ENCODE peak calls at places on chromosome 14, in four cellular contexts. I, S, V and G are unnamed samples.

GRCh38 chr14:102848830-102849521 is 71.7 kb downstream of the TRAF3 start:
- DNase-seq in I (no peak), S (no peak), V (no peak), G (no peak)

GRCh38 chr14:103108749-103109207 is 14.3 kb downstream of the EXOC3L4 start:
- DNase-seq in I (no peak), S (no peak), V (peak), G (no peak)

GRCh38 chr14:105212541-105213305 is 31.6 kb upstream of the NUDT14 start:
- DNase-seq in I (no peak), S (no peak), V (no peak), G (no peak)

GRCh38 chr14:52706286-52706685 is 714 bp upstream of the PSMC6 start:
- DNase-seq in I (no peak), S (no peak), V (peak), G (no peak)

GRCh38 chr14:94390372-94391086 is 2.1 kb upstream of the SERPINA1 start:
- DNase-seq in I (no peak), S (no peak), V (no peak), G (peak)

GRCh38 chr14:106436310-106436905 is 910.0 kb downstream of the TMEM121 start:
- DNase-seq in I (no peak), S (no peak), V (peak), G (peak)

GRCh38 chr14:59346796-59347510 is 118.2 kb downstream of the GPR135 start:
- DNase-seq in I (no peak), S (no peak), V (no peak), G (no peak)

GRCh38 chr14:50941151-50941550 is 3.1 kb downstream of the PYGL start:
- DNase-seq in I (no peak), S (no peak), V (no peak), G (no peak)

GRCh38 chr14:101225729-101226152 is 322.2 kb upstream of the RTL1 start:
- DNase-seq in I (no peak), S (no peak), V (peak), G (no peak)

GRCh38 chr14:90453401-90453951 is 56.6 kb downstream of the CALM1 start:
- DNase-seq in I (no peak), S (no peak), V (no peak), G (no peak)

GRCh38 chr14:104437703-104438102 is 141.9 kb upstream of the C14orf180 start:
- DNase-seq in I (no peak), S (peak), V (no peak), G (no peak)

GRCh38 chr14:99946652-99947489 is 118.4 kb upstream of the EVL start:
- DNase-seq in I (no peak), S (no peak), V (peak), G (no peak)

GRCh38 chr14:61516125-61516740 is 179.1 kb upstream of the HIF1A start:
- DNase-seq in I (no peak), S (no peak), V (no peak), G (no peak)

GRCh38 chr14:47194051-47194450 is 481.4 kb downstream of the MDGA2 start:
- DNase-seq in I (no peak), S (no peak), V (no peak), G (no peak)

GRCh38 chr14:36662543-36663403 is 1.1 kb downstream of the PAX9 start:
- DNase-seq in I (no peak), S (no peak), V (peak), G (no peak)

GRCh38 chr14:99519931-99520421 is 38.8 kb downstream of the CCNK start:
- DNase-seq in I (no peak), S (peak), V (no peak), G (no peak)

GRCh38 chr14:87497301-87497700 is 495.7 kb downstream of the GALC start:
- DNase-seq in I (no peak), S (no peak), V (no peak), G (no peak)

GRCh38 chr14:42855159-42855558 is 1248.5 kb downstream of the LRFN5 start:
- DNase-seq in I (no peak), S (no peak), V (no peak), G (no peak)

GRCh38 chr14:81398196-81398891 is 1.8 kb downstream of the STON2 start:
- DNase-seq in I (no peak), S (no peak), V (no peak), G (no peak)

GRCh38 chr14:94322648-94323570 is at the start of gene SERPINA6:
- DNase-seq in I (no peak), S (no peak), V (no peak), G (no peak)

GRCh38 chr14:75986439-75986765 is 839 bp downstream of the IFT43 start:
- DNase-seq in I (no peak), S (no peak), V (no peak), G (no peak)

GRCh38 chr14:101087614-101088394 is 184.3 kb upstream of the RTL1 start:
- DNase-seq in I (no peak), S (peak), V (no peak), G (peak)

GRCh38 chr14:92484132-92484823 is 29.3 kb upstream of the RIN3 start:
- DNase-seq in I (no peak), S (no peak), V (no peak), G (no peak)

GRCh38 chr14:99246536-99247083 is 25.4 kb downstream of the BCL11B start:
- DNase-seq in I (no peak), S (peak), V (no peak), G (no peak)

GRCh38 chr14:100656996-100657395 is 69.7 kb upstream of the DLK1 start:
- DNase-seq in I (no peak), S (no peak), V (no peak), G (no peak)

GRCh38 chr14:30223385-30223785 is 295.7 kb upstream of the PRKD1 start:
- DNase-seq in I (no peak), S (no peak), V (no peak), G (peak)

GRCh38 chr14:74571901-74572828 is 39.9 kb downstream of the LTBP2 start:
- DNase-seq in I (no peak), S (no peak), V (no peak), G (no peak)

GRCh38 chr14:21654215-21654614 is 580 bp downstream of the OR4E2 start:
- DNase-seq in I (no peak), S (no peak), V (no peak), G (no peak)

GRCh38 chr14:104263671-104264358 is 125.4 kb downstream of the KIF26A start:
- DNase-seq in I (no peak), S (no peak), V (no peak), G (peak)

GRCh38 chr14:94164685-94165431 is 9.3 kb upstream of the PPP4R4 start:
- DNase-seq in I (no peak), S (no peak), V (no peak), G (no peak)

GRCh38 chr14:22485178-22485577 is 103.8 kb downstream of the DAD1 start:
- DNase-seq in I (no peak), S (no peak), V (no peak), G (no peak)

GRCh38 chr14:95290769-95291440 is 28.8 kb downstream of the CLMN start:
- DNase-seq in I (no peak), S (peak), V (no peak), G (no peak)

GRCh38 chr14:61188196-61188595 is 92.9 kb downstream of the TMEM30B start:
- DNase-seq in I (no peak), S (peak), V (no peak), G (peak)

GRCh38 chr14:63670692-63671091 is 29.0 kb upstream of the WDR89 start:
- DNase-seq in I (no peak), S (no peak), V (no peak), G (no peak)

GRCh38 chr14:59305836-59306555 is 117.5 kb downstream of the DAAM1 start:
- DNase-seq in I (no peak), S (no peak), V (no peak), G (no peak)

GRCh38 chr14:23102801-23103200 is 2.0 kb downstream of the CIROP start:
- DNase-seq in I (no peak), S (no peak), V (no peak), G (no peak)

GRCh38 chr14:22955702-22956575 is 951 bp downstream of the HAUS4 start:
- DNase-seq in I (no peak), S (peak), V (no peak), G (no peak)

GRCh38 chr14:32313977-32314376 is 15.1 kb upstream of the AKAP6 start:
- DNase-seq in I (no peak), S (no peak), V (no peak), G (no peak)
- TF ChIP-seq POLR2AphosphoS5 in I (no peak), S (no peak), V (no peak), G (no peak)

DNA sequence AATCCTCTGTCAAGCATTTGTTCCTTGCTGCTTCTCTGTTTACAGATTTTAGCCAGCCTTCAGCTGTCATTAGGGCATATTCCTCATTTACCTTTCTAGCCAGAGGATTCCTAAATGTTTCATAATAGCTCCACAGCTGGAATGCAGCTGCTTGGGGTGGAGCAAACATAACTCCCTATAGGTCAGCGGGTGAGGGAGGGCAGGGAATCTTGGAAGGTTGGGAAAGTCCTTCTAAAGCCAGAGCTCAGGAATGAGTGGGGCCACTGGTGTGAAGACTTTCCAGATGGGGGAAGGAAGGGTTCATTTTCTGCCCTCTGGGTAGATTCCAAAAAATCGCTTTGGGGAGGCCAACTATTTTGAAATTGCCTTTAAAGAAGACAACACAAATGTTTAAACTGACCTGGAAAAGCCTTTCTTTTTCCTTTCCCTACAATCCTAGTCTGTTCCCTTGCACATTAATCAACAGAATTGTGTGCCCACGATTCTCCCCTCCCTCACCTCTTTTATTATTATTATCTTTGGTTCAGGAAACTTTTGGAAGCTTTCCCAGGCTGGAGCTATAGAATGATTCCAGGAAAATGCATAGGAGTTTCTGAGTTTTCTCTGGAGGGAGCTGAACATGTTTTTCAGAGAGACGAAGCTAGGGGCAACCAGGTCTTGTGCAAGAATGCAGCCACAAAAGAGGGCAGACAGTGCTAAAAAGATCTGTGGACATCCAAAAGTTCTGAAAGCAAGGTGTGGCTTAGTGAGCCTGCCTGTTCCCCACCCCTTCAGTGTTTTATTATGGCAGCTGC is 16.5 kb upstream of the IRF2BPL start:
- DNase-seq in I (no peak), S (no peak), V (no peak), G (no peak)
- TF ChIP-seq EP300 in I (no peak), S (no peak), V (no peak), G (peak)

DNA sequence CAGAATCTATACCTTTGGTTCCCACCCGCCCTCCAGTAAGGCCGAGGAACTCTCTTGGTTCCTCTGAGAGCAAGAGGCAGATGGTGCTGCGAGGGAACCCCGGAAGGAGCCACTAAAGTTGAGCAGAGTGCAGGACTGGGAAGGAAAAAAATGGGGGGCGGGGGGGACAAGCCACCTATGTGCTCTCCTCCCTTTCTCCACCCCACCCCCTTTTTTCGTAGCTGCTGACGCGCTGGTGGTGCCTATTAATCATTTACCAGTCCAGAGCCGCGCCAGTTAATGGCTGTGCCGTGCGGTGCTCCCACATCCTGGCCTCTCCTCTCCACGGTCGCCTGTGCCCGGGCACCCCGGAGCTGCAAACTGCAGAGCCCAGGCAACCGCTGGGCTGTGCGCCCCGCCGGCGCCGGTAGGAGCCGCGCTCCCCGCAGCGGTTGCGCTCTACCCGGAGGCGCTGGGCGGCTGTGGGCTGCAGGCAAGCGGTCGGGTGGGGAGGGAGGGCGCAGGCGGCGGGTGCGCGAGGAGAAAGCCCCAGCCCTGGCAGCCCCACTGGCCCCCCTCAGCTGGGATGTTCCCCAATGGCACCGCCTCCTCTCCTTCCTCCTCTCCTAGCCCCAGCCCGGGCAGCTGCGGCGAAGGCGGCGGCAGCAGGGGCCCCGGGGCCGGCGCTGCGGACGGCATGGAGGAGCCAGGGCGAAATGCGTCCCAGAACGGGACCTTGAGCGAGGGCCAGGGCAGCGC is 1.3 kb downstream of the SSTR1 start:
- DNase-seq in I (no peak), S (no peak), V (no peak), G (no peak)
- TF ChIP-seq CTCF in I (no peak), S (no peak), V (no peak), G (no peak)

DNA sequence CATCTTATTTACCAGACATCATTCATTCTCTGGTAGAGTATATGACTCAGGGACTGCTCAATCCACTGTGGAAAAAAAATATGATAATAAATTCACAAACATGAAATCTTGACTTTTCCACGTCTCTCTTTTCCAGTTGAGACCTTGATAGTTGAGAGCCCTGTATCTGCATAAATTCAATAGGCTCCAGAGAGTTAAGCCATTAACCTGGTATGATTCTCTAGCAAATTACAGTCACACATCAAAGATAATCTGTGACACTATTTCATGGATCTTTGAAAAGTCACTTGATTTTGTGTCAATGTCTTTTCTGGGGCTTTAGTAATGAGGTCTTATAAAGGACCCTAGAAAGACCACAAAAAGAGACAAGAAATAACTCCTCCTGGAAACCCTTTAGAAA is 154.2 kb upstream of the FOXG1 start:
- DNase-seq in I (no peak), S (no peak), V (no peak), G (no peak)
- TF ChIP-seq POLR2AphosphoS5 in I (no peak), S (no peak), V (no peak), G (no peak)

DNA sequence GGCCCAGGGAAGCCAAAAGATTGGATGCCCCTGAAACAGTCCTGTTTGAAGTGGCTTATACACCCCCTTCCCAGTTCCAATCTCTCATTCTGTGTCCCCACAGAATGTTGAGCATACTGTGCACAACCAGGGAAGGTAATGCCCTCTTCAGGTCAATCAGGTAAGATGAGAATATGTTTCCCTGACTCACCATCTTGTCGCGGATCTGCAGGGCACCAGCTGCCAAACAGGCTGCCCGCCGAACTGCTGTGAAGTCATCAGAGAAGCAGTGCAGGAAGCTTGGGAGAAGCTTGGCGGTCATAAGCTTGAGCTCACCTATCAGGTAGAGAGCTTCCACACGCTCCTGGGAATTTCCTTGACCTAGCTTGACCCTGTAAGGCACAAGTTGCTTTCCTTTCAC is 9.6 kb downstream of the RIOX1 start:
- DNase-seq in I (no peak), S (no peak), V (no peak), G (no peak)
- TF ChIP-seq EP300 in I (no peak), S (no peak), V (no peak), G (no peak)

GRCh38 chr14:35533357-35534129 is 421 bp upstream of the INSM2 start:
- DNase-seq in I (no peak), S (no peak), V (peak), G (peak)
- TF ChIP-seq CTCF in I (no peak), S (no peak), V (no peak), G (no peak)